ENCODE peak calls at places on chromosome 1, in five cellular contexts. F, M, W, Y and B are unnamed samples.

GRCh38 chr1:167900907-167901306 is 13.0 kb downstream of the ADCY10 start:
- DNase-seq in F (no peak), M (no peak), W (no peak), Y (no peak), B (no peak)

GRCh38 chr1:216750031-216750627 is 26.9 kb upstream of the ESRRG start:
- DNase-seq in F (no peak), M (peak), W (no peak), Y (peak), B (no peak)

GRCh38 chr1:225919906-225920305 is 4.1 kb downstream of the PYCR2 start:
- DNase-seq in F (no peak), M (peak), W (peak), Y (peak), B (peak)

GRCh38 chr1:160876311-160876710 is 8.7 kb downstream of the ITLN1 start:
- DNase-seq in F (no peak), M (no peak), W (no peak), Y (no peak), B (no peak)

GRCh38 chr1:56095924-56096655 is 483.3 kb downstream of the PLPP3 start:
- DNase-seq in F (no peak), M (no peak), W (peak), Y (peak), B (no peak)

GRCh38 chr1:55478742-55479141 is 263.6 kb upstream of the USP24 start:
- DNase-seq in F (no peak), M (no peak), W (no peak), Y (peak), B (no peak)

GRCh38 chr1:233081686-233082085 is 131.3 kb downstream of the NTPCR start:
- DNase-seq in F (no peak), M (no peak), W (no peak), Y (peak), B (no peak)

GRCh38 chr1:226596531-226597165 is 48.1 kb downstream of the STUM start:
- DNase-seq in F (no peak), M (no peak), W (peak), Y (no peak), B (peak)

GRCh38 chr1:211480941-211481545 is 10.9 kb downstream of the RD3 start:
- DNase-seq in F (no peak), M (no peak), W (no peak), Y (no peak), B (no peak)

GRCh38 chr1:21781971-21782867 is 730 bp downstream of the USP48 start:
- DNase-seq in F (no peak), M (peak), W (peak), Y (peak), B (peak)

GRCh38 chr1:192122668-192123067 is 35.6 kb upstream of the RGS18 start:
- DNase-seq in F (no peak), M (no peak), W (no peak), Y (no peak), B (no peak)

GRCh38 chr1:192445849-192446489 is 129.2 kb downstream of the RGS21 start:
- DNase-seq in F (peak), M (peak), W (peak), Y (peak), B (no peak)

GRCh38 chr1:93496520-93496919 is 48.6 kb downstream of the FNBP1L start:
- DNase-seq in F (no peak), M (no peak), W (no peak), Y (no peak), B (no peak)

GRCh38 chr1:6294080-6294867 is 33.4 kb upstream of the GPR153 start:
- DNase-seq in F (no peak), M (no peak), W (no peak), Y (no peak), B (no peak)

GRCh38 chr1:118992868-118993711 is 4.9 kb upstream of the TBX15 start:
- DNase-seq in F (no peak), M (no peak), W (no peak), Y (no peak), B (no peak)

GRCh38 chr1:70504821-70505193 is 93.7 kb downstream of the CTH start:
- DNase-seq in F (no peak), M (no peak), W (peak), Y (peak), B (no peak)

GRCh38 chr1:1806890-1807289 is 28.6 kb upstream of the NADK start:
- DNase-seq in F (no peak), M (no peak), W (no peak), Y (peak), B (no peak)

GRCh38 chr1:182556279-182556678 is 32.8 kb downstream of the RNASEL start:
- DNase-seq in F (no peak), M (no peak), W (no peak), Y (no peak), B (no peak)

GRCh38 chr1:32332290-32333079 is 3.5 kb downstream of the MARCKSL1 start:
- DNase-seq in F (no peak), M (no peak), W (no peak), Y (no peak), B (no peak)

GRCh38 chr1:32539584-32540571 is 651 bp downstream of the ZBTB8A start:
- DNase-seq in F (no peak), M (peak), W (peak), Y (peak), B (peak)

GRCh38 chr1:97745912-97746311 is 174.9 kb downstream of the DPYD start:
- DNase-seq in F (no peak), M (no peak), W (no peak), Y (peak), B (no peak)

GRCh38 chr1:98903261-98903660 is 101.4 kb downstream of the PLPPR5 start:
- DNase-seq in F (no peak), M (no peak), W (no peak), Y (peak), B (no peak)

GRCh38 chr1:87794788-87795614 is 466.3 kb downstream of the LMO4 start:
- DNase-seq in F (no peak), M (no peak), W (no peak), Y (peak), B (no peak)

GRCh38 chr1:209756608-209757445 is 974 bp downstream of the TRAF3IP3 start:
- DNase-seq in F (no peak), M (peak), W (no peak), Y (no peak), B (no peak)

GRCh38 chr1:37323486-37324377 is 150.6 kb upstream of the ZC3H12A start:
- DNase-seq in F (no peak), M (no peak), W (no peak), Y (peak), B (no peak)

GRCh38 chr1:158717344-158717743 is 3.2 kb downstream of the OR6K3 start:
- DNase-seq in F (no peak), M (no peak), W (no peak), Y (no peak), B (no peak)

GRCh38 chr1:203324103-203325003 is 19.0 kb downstream of the BTG2 start:
- DNase-seq in F (no peak), M (no peak), W (peak), Y (no peak), B (peak)
- H3K27ac ChIP-seq in F (peak), M (peak), W (peak), Y (no peak), B (peak)

GRCh38 chr1:172180886-172181285 is 239.6 kb upstream of the C1orf105 start:
- DNase-seq in F (peak), M (peak), W (peak), Y (peak), B (peak)
- H3K4me3 ChIP-seq in F (no peak), M (peak), W (peak), Y (peak), B (peak)

GRCh38 chr1:150156868-150157603 is 7.3 kb downstream of the PLEKHO1 start:
- DNase-seq in F (no peak), M (no peak), W (no peak), Y (peak), B (no peak)
- H3K27ac ChIP-seq in F (peak), M (no peak), W (peak), Y (peak), B (no peak)

DNA sequence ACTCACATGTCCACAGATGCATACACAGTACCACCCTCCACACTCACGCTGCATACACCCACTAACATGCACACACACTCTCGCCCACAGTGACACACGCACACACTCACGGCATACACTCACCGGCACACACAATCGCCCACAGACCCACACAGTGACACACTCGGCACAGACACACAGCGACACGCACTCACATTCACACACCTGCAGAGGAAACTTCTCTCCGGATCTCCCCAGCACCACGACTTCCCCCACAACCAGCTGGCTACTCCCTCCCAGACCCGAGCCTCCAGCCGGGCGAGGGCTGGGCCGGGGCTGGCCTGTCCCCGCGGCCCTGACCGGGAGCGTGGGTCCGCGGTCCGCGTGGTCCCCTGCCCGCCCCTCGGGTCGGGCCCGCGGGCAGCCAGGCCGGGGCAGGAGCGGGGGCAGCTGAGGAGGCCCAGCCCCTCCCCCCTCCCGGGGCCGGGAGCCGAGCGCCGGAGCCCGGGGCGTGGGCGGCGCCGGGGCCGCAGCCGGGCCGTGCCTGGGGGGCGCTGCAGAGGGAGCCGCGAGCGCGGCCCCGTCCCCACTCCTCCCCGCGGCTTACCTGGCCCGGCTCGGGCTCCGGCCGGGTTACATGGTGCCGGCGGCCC is 469 bp downstream of the DLGAP3 start:
- DNase-seq in F (no peak), M (no peak), W (no peak), Y (no peak), B (no peak)
- H3K4me3 ChIP-seq in F (no peak), M (peak), W (peak), Y (peak), B (peak)

DNA sequence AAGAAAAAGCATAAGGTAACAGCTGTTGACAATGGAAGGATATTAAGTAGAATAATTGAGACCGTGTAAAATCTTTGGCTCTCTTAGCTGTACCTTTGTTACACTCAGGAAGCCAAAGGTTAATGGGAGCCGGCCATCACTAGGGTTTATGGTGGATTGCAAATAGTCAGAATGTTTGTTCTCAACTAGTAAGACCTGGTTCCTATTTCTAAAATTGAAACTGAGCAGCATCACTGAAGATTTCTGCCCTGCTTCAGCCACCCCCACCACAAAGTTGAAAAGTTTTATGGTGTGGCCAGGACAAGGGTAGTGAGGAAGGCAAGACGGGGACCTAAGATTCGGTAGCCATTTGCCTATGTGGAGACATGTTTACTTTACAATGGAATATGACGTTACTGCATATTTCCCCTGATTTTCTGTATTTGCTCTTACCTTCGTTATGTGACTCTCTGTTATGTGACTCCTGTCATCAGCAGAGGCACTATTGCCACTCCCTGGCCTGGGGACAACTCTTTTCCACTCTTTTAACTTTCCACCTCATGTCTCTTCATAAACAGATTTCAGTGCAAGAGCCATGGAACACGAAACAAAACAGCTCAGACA is 41.4 kb upstream of the KIF1B start:
- DNase-seq in F (no peak), M (no peak), W (no peak), Y (no peak), B (no peak)
- H3K27ac ChIP-seq in F (no peak), M (no peak), W (no peak), Y (no peak), B (no peak)

DNA sequence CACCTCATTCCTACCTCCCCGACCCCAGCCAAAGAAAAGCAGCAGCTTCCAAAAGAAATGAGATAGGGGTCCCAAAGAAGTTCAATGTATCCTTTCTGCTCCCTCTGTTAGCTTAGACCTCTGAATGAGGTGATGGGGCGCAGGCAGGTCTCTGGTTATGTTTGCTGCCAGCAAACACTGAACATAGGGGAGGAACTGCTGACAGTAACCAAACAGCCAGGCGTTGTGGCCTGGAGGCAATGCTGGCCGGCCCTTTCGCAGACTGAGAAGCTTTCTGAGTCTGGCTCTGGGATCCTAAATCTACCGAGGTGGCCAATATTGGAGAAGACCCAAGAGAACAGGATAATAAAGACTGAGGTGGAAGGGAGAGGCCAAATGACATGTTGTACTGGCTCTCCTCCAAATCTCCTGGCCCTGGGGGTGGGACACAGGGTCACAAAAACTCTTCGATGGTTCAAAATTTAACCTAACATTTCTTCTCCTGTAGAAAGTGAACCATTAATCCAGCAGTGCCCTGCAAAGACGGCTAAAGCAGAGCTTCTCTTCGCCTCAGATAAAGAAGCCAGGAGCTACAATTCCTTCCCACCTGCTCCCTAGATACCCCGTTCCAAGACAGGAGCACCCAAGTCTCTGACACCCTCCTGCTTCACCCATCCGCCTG is 19.6 kb downstream of the SSR2 start:
- DNase-seq in F (no peak), M (no peak), W (no peak), Y (no peak), B (no peak)
- H3K4me3 ChIP-seq in F (no peak), M (peak), W (no peak), Y (no peak), B (peak)

GRCh38 chr1:19059773-19060172 is 103.3 kb upstream of the IFFO2 start:
- DNase-seq in F (no peak), M (no peak), W (no peak), Y (no peak), B (no peak)

GRCh38 chr1:19064906-19065450 is 108.5 kb upstream of the IFFO2 start:
- DNase-seq in F (no peak), M (no peak), W (no peak), Y (no peak), B (no peak)

GRCh38 chr1:19063122-19063521 is 106.6 kb upstream of the IFFO2 start:
- DNase-seq in F (no peak), M (no peak), W (no peak), Y (no peak), B (no peak)

GRCh38 chr1:19061343-19061742 is 104.9 kb upstream of the IFFO2 start:
- DNase-seq in F (no peak), M (no peak), W (no peak), Y (no peak), B (no peak)

GRCh38 chr1:19062258-19063029 is 106.0 kb upstream of the IFFO2 start:
- DNase-seq in F (no peak), M (no peak), W (no peak), Y (no peak), B (no peak)
- H3K27ac ChIP-seq in F (no peak), M (no peak), W (no peak), Y (no peak), B (no peak)

DNA sequence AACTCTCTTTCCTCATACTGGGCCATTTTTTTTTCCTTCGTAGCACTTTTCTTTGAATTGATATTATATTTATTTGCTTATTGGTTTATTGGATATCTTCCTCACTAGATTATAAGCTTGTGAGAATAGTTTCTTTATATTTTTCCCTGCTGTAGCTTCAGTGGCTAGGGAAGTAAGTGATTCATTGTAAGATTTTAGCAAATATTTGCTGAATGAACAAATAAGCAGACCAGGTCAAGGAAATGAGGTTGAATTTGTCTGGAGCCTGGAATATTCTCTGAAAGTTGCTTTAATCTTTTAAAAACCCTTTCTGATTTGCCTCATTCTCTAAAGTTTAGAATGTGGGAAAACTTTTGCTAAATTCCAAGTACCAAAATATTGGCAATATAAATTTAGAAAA is 80.2 kb downstream of the RABGAP1L start:
- DNase-seq in F (no peak), M (no peak), W (no peak), Y (no peak), B (no peak)
- H3K4me3 ChIP-seq in F (no peak), M (no peak), W (no peak), Y (no peak), B (no peak)

GRCh38 chr1:26259005-26259404 is 20.9 kb upstream of the SH3BGRL3 start:
- DNase-seq in F (no peak), M (no peak), W (no peak), Y (no peak), B (no peak)

GRCh38 chr1:26252718-26253117 is 18.7 kb downstream of the CEP85 start:
- DNase-seq in F (no peak), M (no peak), W (no peak), Y (no peak), B (no peak)

GRCh38 chr1:26259578-26259977 is 20.3 kb upstream of the SH3BGRL3 start:
- DNase-seq in F (no peak), M (no peak), W (no peak), Y (no peak), B (no peak)

GRCh38 chr1:26254404-26254803 is 20.4 kb downstream of the CEP85 start:
- DNase-seq in F (no peak), M (no peak), W (no peak), Y (peak), B (no peak)
- H3K27ac ChIP-seq in F (no peak), M (no peak), W (no peak), Y (no peak), B (no peak)